ENCODE peak calls at places on chromosomes 11 and 22, in eight cellular contexts. One of them, this sample, is unnamed.

GRCh38 chr11:73387594-73388021 is 11.4 kb downstream of the RELT start:
- DNase-seq in left lung: no peak
- DNase-seq in HFF-Myc: no peak
- DNase-seq in heart left ventricle: no peak
- DNase-seq in esophagus muscularis mucosa: no peak
- DNase-seq in sigmoid colon: no peak
- DNase-seq in CD8-positive, alpha-beta T cell: no peak
- DNase-seq in PC-3: no peak
- DNase-seq in this sample: no peak

GRCh38 chr11:126307706-126308105 is 3.8 kb downstream of the DCPS start:
- DNase-seq in left lung: no peak
- DNase-seq in HFF-Myc: no peak
- DNase-seq in heart left ventricle: no peak
- DNase-seq in esophagus muscularis mucosa: no peak
- DNase-seq in sigmoid colon: no peak
- DNase-seq in CD8-positive, alpha-beta T cell: no peak
- DNase-seq in PC-3: peak
- DNase-seq in this sample: no peak

GRCh38 chr22:21865041-21865440 is 2.4 kb downstream of the MAPK1 start:
- DNase-seq in left lung: no peak
- DNase-seq in HFF-Myc: peak
- DNase-seq in heart left ventricle: no peak
- DNase-seq in esophagus muscularis mucosa: no peak
- DNase-seq in sigmoid colon: peak
- DNase-seq in CD8-positive, alpha-beta T cell: no peak
- DNase-seq in PC-3: peak
- DNase-seq in this sample: no peak

GRCh38 chr11:33542921-33543320 is 157.7 kb downstream of the C11orf91 start:
- DNase-seq in left lung: no peak
- DNase-seq in HFF-Myc: no peak
- DNase-seq in heart left ventricle: no peak
- DNase-seq in esophagus muscularis mucosa: peak
- DNase-seq in sigmoid colon: no peak
- DNase-seq in CD8-positive, alpha-beta T cell: peak
- DNase-seq in PC-3: peak
- DNase-seq in this sample: peak

GRCh38 chr22:47296405-47297260 is 534.2 kb downstream of the TBC1D22A start:
- DNase-seq in left lung: no peak
- DNase-seq in HFF-Myc: no peak
- DNase-seq in heart left ventricle: peak
- DNase-seq in esophagus muscularis mucosa: peak
- DNase-seq in sigmoid colon: no peak
- DNase-seq in CD8-positive, alpha-beta T cell: no peak
- DNase-seq in PC-3: no peak
- DNase-seq in this sample: no peak

GRCh38 chr11:72762641-72763304 is 10.6 kb upstream of the ARAP1 start:
- DNase-seq in left lung: no peak
- DNase-seq in HFF-Myc: no peak
- DNase-seq in heart left ventricle: no peak
- DNase-seq in esophagus muscularis mucosa: no peak
- DNase-seq in sigmoid colon: no peak
- DNase-seq in CD8-positive, alpha-beta T cell: no peak
- DNase-seq in PC-3: no peak
- DNase-seq in this sample: no peak

GRCh38 chr22:27602390-27602789 is 199.2 kb downstream of the MN1 start:
- DNase-seq in left lung: no peak
- DNase-seq in HFF-Myc: no peak
- DNase-seq in heart left ventricle: no peak
- DNase-seq in esophagus muscularis mucosa: no peak
- DNase-seq in sigmoid colon: no peak
- DNase-seq in CD8-positive, alpha-beta T cell: no peak
- DNase-seq in PC-3: no peak
- DNase-seq in this sample: no peak

GRCh38 chr11:83773950-83774880 is 488.0 kb upstream of the CCDC90B start:
- DNase-seq in left lung: no peak
- DNase-seq in HFF-Myc: no peak
- DNase-seq in heart left ventricle: no peak
- DNase-seq in esophagus muscularis mucosa: no peak
- DNase-seq in sigmoid colon: no peak
- DNase-seq in CD8-positive, alpha-beta T cell: no peak
- DNase-seq in PC-3: peak
- DNase-seq in this sample: no peak

GRCh38 chr11:36280531-36280930 is 8.7 kb downstream of the COMMD9 start:
- DNase-seq in left lung: no peak
- DNase-seq in HFF-Myc: no peak
- DNase-seq in heart left ventricle: no peak
- DNase-seq in esophagus muscularis mucosa: no peak
- DNase-seq in sigmoid colon: no peak
- DNase-seq in CD8-positive, alpha-beta T cell: no peak
- DNase-seq in PC-3: no peak
- DNase-seq in this sample: no peak

GRCh38 chr11:70158201-70158600 is 44.9 kb upstream of the FADD start:
- DNase-seq in left lung: no peak
- DNase-seq in HFF-Myc: no peak
- DNase-seq in heart left ventricle: no peak
- DNase-seq in esophagus muscularis mucosa: no peak
- DNase-seq in sigmoid colon: no peak
- DNase-seq in CD8-positive, alpha-beta T cell: no peak
- DNase-seq in PC-3: peak
- DNase-seq in this sample: no peak

GRCh38 chr11:36254739-36255138 is 34.5 kb downstream of the COMMD9 start:
- DNase-seq in left lung: no peak
- DNase-seq in HFF-Myc: no peak
- DNase-seq in heart left ventricle: no peak
- DNase-seq in esophagus muscularis mucosa: no peak
- DNase-seq in sigmoid colon: no peak
- DNase-seq in CD8-positive, alpha-beta T cell: no peak
- DNase-seq in PC-3: peak
- DNase-seq in this sample: no peak

GRCh38 chr22:50270302-50271010 is at the start of gene MAPK11:
- DNase-seq in left lung: no peak
- DNase-seq in HFF-Myc: no peak
- DNase-seq in heart left ventricle: peak
- DNase-seq in esophagus muscularis mucosa: no peak
- DNase-seq in sigmoid colon: no peak
- DNase-seq in CD8-positive, alpha-beta T cell: peak
- DNase-seq in PC-3: peak
- DNase-seq in this sample: peak

GRCh38 chr22:50266994-50267393 is 3.2 kb downstream of the MAPK11 start:
- DNase-seq in left lung: no peak
- DNase-seq in HFF-Myc: no peak
- DNase-seq in heart left ventricle: no peak
- DNase-seq in esophagus muscularis mucosa: no peak
- DNase-seq in sigmoid colon: no peak
- DNase-seq in CD8-positive, alpha-beta T cell: no peak
- DNase-seq in PC-3: no peak
- DNase-seq in this sample: no peak

GRCh38 chr22:50269573-50270301 is 443 bp downstream of the MAPK11 start:
- DNase-seq in left lung: no peak
- DNase-seq in HFF-Myc: no peak
- DNase-seq in heart left ventricle: no peak
- DNase-seq in esophagus muscularis mucosa: no peak
- DNase-seq in sigmoid colon: no peak
- DNase-seq in CD8-positive, alpha-beta T cell: no peak
- DNase-seq in PC-3: peak
- DNase-seq in this sample: peak

GRCh38 chr22:50268655-50269113 is 1.5 kb downstream of the MAPK11 start:
- DNase-seq in left lung: no peak
- DNase-seq in HFF-Myc: no peak
- DNase-seq in heart left ventricle: no peak
- DNase-seq in esophagus muscularis mucosa: no peak
- DNase-seq in sigmoid colon: no peak
- DNase-seq in CD8-positive, alpha-beta T cell: no peak
- DNase-seq in PC-3: no peak
- DNase-seq in this sample: no peak

DNA sequence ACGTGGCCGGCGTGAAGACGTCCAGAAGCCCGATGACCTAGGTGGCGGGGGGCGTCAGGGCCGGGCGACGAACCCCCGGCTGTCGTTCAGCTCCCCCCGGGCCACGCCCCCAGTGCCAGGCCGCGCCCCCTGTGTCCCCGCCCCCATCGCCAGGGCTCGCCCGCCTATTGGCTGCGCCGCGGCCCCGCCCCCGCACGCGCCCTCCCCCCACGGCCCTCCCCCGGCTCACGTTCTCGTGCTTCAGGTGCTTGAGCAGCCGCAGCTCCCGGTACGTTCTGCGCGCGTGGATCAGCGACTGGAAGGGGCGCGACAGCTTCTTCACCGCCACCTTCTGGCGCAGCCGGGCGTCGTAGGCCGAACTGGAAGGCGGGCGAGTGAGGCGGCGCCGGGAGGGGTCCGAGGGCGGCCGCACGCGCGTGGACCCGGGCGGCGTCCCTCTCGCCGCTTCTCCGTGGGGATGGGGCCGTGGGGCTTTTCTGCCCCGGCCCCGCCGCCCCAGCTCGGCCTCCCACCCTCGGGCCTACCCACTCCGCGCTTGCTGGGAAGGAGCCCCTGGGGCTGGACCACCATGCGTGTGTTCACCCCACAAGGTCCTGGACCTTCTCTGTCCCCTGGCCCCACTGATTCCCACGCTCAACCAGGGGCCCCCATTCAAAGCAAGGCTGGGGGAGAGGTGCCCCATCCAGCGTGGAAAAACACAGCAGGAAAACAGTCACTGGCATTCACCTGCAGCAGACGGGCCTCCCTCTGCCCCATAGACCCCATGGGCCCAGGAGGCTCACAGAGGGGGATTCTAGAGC is 2.4 kb downstream of the MAPK11 start:
- DNase-seq in left lung: no peak
- DNase-seq in HFF-Myc: no peak
- DNase-seq in heart left ventricle: peak
- DNase-seq in esophagus muscularis mucosa: no peak
- DNase-seq in sigmoid colon: peak
- DNase-seq in CD8-positive, alpha-beta T cell: no peak
- DNase-seq in PC-3: no peak
- DNase-seq in this sample: no peak
- TF ChIP-seq CTCF in left lung: no peak
- TF ChIP-seq CTCF in HFF-Myc: peak
- TF ChIP-seq CTCF in heart left ventricle: peak
- TF ChIP-seq CTCF in esophagus muscularis mucosa: peak
- TF ChIP-seq CTCF in sigmoid colon: no peak
- TF ChIP-seq CTCF in CD8-positive, alpha-beta T cell: no peak
- TF ChIP-seq CTCF in PC-3: no peak
- TF ChIP-seq CTCF in this sample: no peak

GRCh38 chr11:85918910-85919794 is 64.0 kb downstream of the CCDC83 start:
- DNase-seq in left lung: no peak
- DNase-seq in HFF-Myc: no peak
- DNase-seq in heart left ventricle: no peak
- DNase-seq in esophagus muscularis mucosa: no peak
- DNase-seq in sigmoid colon: no peak
- DNase-seq in CD8-positive, alpha-beta T cell: no peak
- DNase-seq in PC-3: no peak
- DNase-seq in this sample: no peak

GRCh38 chr11:85922367-85922766 is 67.2 kb downstream of the CCDC83 start:
- DNase-seq in left lung: no peak
- DNase-seq in HFF-Myc: no peak
- DNase-seq in heart left ventricle: no peak
- DNase-seq in esophagus muscularis mucosa: no peak
- DNase-seq in sigmoid colon: no peak
- DNase-seq in CD8-positive, alpha-beta T cell: no peak
- DNase-seq in PC-3: no peak
- DNase-seq in this sample: no peak

DNA sequence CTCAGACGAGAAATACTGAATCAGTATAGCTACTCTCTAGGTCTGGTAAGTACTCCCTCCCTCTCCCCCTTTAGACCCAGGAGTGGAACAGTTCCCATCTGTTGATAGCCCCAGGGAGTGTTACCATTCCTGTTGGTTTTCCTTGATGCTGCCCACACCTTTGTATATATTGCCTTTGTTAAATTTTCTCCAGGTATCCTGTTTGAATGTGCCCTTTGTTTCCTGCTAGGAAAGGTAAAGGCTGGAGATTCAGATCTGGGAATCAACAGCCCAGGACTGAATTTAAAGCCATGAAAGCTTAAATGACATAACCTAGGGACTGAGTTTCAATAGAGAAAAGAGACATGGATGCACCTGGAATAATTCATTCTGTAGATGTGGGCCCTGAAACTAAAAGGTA is 68.3 kb downstream of the CCDC83 start:
- DNase-seq in left lung: no peak
- DNase-seq in HFF-Myc: no peak
- DNase-seq in heart left ventricle: no peak
- DNase-seq in esophagus muscularis mucosa: no peak
- DNase-seq in sigmoid colon: no peak
- DNase-seq in CD8-positive, alpha-beta T cell: no peak
- DNase-seq in PC-3: no peak
- DNase-seq in this sample: no peak
- TF ChIP-seq CTCF in left lung: no peak
- TF ChIP-seq CTCF in HFF-Myc: no peak
- TF ChIP-seq CTCF in heart left ventricle: no peak
- TF ChIP-seq CTCF in esophagus muscularis mucosa: no peak
- TF ChIP-seq CTCF in sigmoid colon: no peak
- TF ChIP-seq CTCF in CD8-positive, alpha-beta T cell: no peak
- TF ChIP-seq CTCF in PC-3: no peak
- TF ChIP-seq CTCF in this sample: no peak

DNA sequence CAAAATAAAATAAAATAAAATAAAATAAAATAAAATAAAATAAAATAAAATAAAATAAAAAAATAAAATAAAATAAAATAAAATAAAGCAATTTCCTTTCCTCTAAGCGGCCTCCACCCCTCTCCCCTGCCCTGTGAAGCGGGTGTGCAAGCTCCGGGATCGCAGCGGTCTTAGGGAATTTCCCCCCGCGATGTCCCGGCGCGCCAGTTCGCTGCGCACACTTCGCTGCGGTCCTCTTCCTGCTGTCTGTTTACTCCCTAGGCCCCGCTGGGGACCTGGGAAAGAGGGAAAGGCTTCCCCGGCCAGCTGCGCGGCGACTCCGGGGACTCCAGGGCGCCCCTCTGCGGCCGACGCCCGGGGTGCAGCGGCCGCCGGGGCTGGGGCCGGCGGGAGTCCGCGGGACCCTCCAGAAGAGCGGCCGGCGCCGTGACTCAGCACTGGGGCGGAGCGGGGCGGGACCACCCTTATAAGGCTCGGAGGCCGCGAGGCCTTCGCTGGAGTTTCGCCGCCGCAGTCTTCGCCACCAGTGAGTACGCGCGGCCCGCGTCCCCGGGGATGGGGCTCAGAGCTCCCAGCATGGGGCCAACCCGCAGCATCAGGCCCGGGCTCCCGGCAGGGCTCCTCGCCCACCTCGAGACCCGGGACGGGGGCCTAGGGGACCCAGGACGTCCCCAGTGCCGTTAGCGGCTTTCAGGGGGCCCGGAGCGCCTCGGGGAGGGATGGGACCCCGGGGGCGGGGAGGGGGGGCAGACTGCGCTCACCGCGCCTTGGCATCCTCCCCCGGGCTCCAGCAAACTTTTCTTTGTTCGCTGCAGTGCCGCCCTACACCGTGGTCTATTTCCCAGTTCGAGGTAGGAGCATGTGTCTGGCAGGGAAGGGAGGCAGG is at the start of gene GSTP1:
- DNase-seq in left lung: peak
- DNase-seq in HFF-Myc: peak
- DNase-seq in heart left ventricle: peak
- DNase-seq in esophagus muscularis mucosa: peak
- DNase-seq in sigmoid colon: peak
- DNase-seq in CD8-positive, alpha-beta T cell: peak
- DNase-seq in PC-3: peak
- DNase-seq in this sample: peak
- TF ChIP-seq CTCF in left lung: peak
- TF ChIP-seq CTCF in HFF-Myc: peak
- TF ChIP-seq CTCF in heart left ventricle: peak
- TF ChIP-seq CTCF in esophagus muscularis mucosa: peak
- TF ChIP-seq CTCF in sigmoid colon: no peak
- TF ChIP-seq CTCF in CD8-positive, alpha-beta T cell: peak
- TF ChIP-seq CTCF in PC-3: peak
- TF ChIP-seq CTCF in this sample: no peak

GRCh38 chr11:14904745-14905103 is 12.7 kb upstream of the CYP2R1 start:
- DNase-seq in left lung: peak
- DNase-seq in HFF-Myc: peak
- DNase-seq in heart left ventricle: peak
- DNase-seq in esophagus muscularis mucosa: peak
- DNase-seq in sigmoid colon: peak
- DNase-seq in CD8-positive, alpha-beta T cell: peak
- DNase-seq in PC-3: no peak
- DNase-seq in this sample: peak
- TF ChIP-seq CTCF in left lung: peak
- TF ChIP-seq CTCF in HFF-Myc: peak
- TF ChIP-seq CTCF in heart left ventricle: peak
- TF ChIP-seq CTCF in esophagus muscularis mucosa: peak
- TF ChIP-seq CTCF in sigmoid colon: peak
- TF ChIP-seq CTCF in CD8-positive, alpha-beta T cell: peak
- TF ChIP-seq CTCF in PC-3: peak
- TF ChIP-seq CTCF in this sample: no peak

This sample was measured in activated B cell treated with CpG ODN at 0.5 μM for 24 hours.